ENCODE peak calls at places on chromosomes 16 and 17, in seven cellular contexts. Y, V, A, Z, K, B and W are unnamed samples.

GRCh38 chr16:86794216-86794864 is 216.0 kb downstream of the FOXL1 start:
- DNase-seq in V (peak), A (no peak), Z (no peak), K (no peak), Y (no peak), B (no peak), W (no peak)

GRCh38 chr16:10895053-10895946 is 18.3 kb downstream of the CIITA start:
- DNase-seq in B (no peak), Z (peak), Y (peak), K (peak), A (no peak), V (peak), W (peak)

GRCh38 chr16:48158296-48158695 is 2.5 kb upstream of the ABCC12 start:
- DNase-seq in Z (no peak), B (no peak), Y (no peak), A (no peak), V (peak), K (peak), W (peak)

GRCh38 chr17:305090-305976 is 47.3 kb downstream of the RPH3AL start:
- DNase-seq in A (no peak), B (no peak), K (no peak), Z (peak), V (no peak), Y (no peak), W (no peak)

GRCh38 chr16:1831537-1832075 is 4.6 kb downstream of the FAHD1 start:
- DNase-seq in K (no peak), B (no peak), Y (no peak), V (no peak), A (no peak), Z (no peak), W (no peak)

GRCh38 chr17:17691468-17692263 is 10.4 kb downstream of the RAI1 start:
- DNase-seq in Y (peak), K (no peak), A (no peak), Z (no peak), V (no peak), B (no peak), W (peak)

GRCh38 chr16:1416521-1416941 is 2.0 kb upstream of the UNKL start:
- DNase-seq in Z (no peak), Y (no peak), K (no peak), B (no peak), A (no peak), V (no peak), W (no peak)

GRCh38 chr17:40086150-40087044 is 14.0 kb downstream of the NR1D1 start:
- DNase-seq in K (peak), V (no peak), Z (peak), A (peak), B (peak), Y (peak), W (peak)

GRCh38 chr17:76597156-76598003 is 11.7 kb upstream of the ST6GALNAC2 start:
- DNase-seq in B (no peak), K (no peak), Z (no peak), Y (no peak), V (no peak), A (no peak), W (no peak)

GRCh38 chr17:51630101-51630671 is 369.8 kb downstream of the UTP18 start:
- DNase-seq in A (no peak), V (no peak), B (no peak), Y (no peak), K (no peak), Z (no peak), W (no peak)

GRCh38 chr17:56471661-56472060 is 121.8 kb upstream of the NOG start:
- DNase-seq in K (no peak), B (no peak), Y (no peak), A (no peak), Z (no peak), V (peak), W (peak)

GRCh38 chr17:34301986-34302385 is 16.4 kb downstream of the CCL11 start:
- DNase-seq in Y (no peak), Z (no peak), A (peak), K (peak), B (no peak), V (no peak), W (no peak)

GRCh38 chr16:87963400-87963799 is 12.2 kb downstream of the BANP start:
- DNase-seq in Y (no peak), V (peak), Z (no peak), B (peak), A (no peak), K (peak), W (peak)

GRCh38 chr16:84166796-84167695 is 19.8 kb downstream of the TAF1C start:
- DNase-seq in K (no peak), B (no peak), A (no peak), Y (no peak), Z (no peak), V (no peak), W (no peak)

GRCh38 chr17:16888413-16889087 is 83.4 kb downstream of the TNFRSF13B start:
- DNase-seq in Z (no peak), K (no peak), Y (no peak), V (no peak), A (peak), B (no peak), W (no peak)

GRCh38 chr17:40099627-40100418 is 566 bp downstream of the NR1D1 start:
- DNase-seq in A (no peak), B (no peak), Z (no peak), K (no peak), V (no peak), Y (no peak), W (no peak)

GRCh38 chr17:2042355-2042929 is 620 bp downstream of the OVCA2 start:
- DNase-seq in K (peak), B (no peak), Y (no peak), V (no peak), A (no peak), Z (no peak), W (no peak)

GRCh38 chr16:56316545-56316944 is 108.8 kb downstream of the AMFR start:
- DNase-seq in A (no peak), Y (no peak), Z (no peak), V (no peak), B (no peak), K (no peak), W (no peak)

GRCh38 chr17:17824119-17824779 is 12.5 kb downstream of the SREBF1 start:
- DNase-seq in B (no peak), K (no peak), Y (peak), A (no peak), V (no peak), Z (no peak), W (no peak)

GRCh38 chr17:14211778-14212177 is 24.9 kb downstream of the CDRT15 start:
- DNase-seq in V (no peak), Y (no peak), K (peak), Z (no peak), A (no peak), B (peak), W (peak)

GRCh38 chr16:12173121-12173520 is 196.6 kb downstream of the SNX29 start:
- DNase-seq in A (no peak), V (no peak), K (no peak), B (no peak), Y (no peak), Z (no peak), W (no peak)

GRCh38 chr17:59607061-59607460 is 12.6 kb upstream of the CLTC start:
- DNase-seq in Y (no peak), Z (no peak), B (no peak), K (no peak), A (no peak), V (no peak), W (no peak)
- TF ChIP-seq CTCF in Y (no peak), Z (no peak), B (no peak), K (no peak), A (no peak), V (no peak), W (no peak)

GRCh38 chr16:28491080-28491969 is 549 bp downstream of the CLN3 start:
- DNase-seq in K (peak), Y (peak), B (no peak), Z (peak), A (no peak), V (no peak), W (peak)
- TF ChIP-seq CTCF in K (peak), Y (peak), B (no peak), Z (peak), A (peak), V (peak), W (peak)

GRCh38 chr16:68997564-68997963 is 107.9 kb upstream of the HAS3 start:
- DNase-seq in K (no peak), Y (no peak), Z (no peak), A (no peak), V (no peak), B (no peak), W (no peak)

GRCh38 chr16:68993885-68994284 is 111.6 kb upstream of the HAS3 start:
- DNase-seq in B (no peak), V (peak), A (no peak), Z (no peak), Y (no peak), K (peak), W (peak)

GRCh38 chr16:68994324-68994723 is 111.1 kb upstream of the HAS3 start:
- DNase-seq in K (no peak), A (no peak), Y (no peak), B (no peak), Z (no peak), V (no peak), W (no peak)

GRCh38 chr16:68993421-68993820 is 112.0 kb upstream of the HAS3 start:
- DNase-seq in Z (no peak), K (peak), V (no peak), Y (no peak), A (no peak), B (no peak), W (no peak)

GRCh38 chr16:68995011-68995504 is 110.4 kb upstream of the HAS3 start:
- DNase-seq in K (peak), A (no peak), B (no peak), Z (no peak), Y (no peak), V (peak), W (no peak)
- TF ChIP-seq CTCF in K (peak), A (peak), B (no peak), Z (peak), Y (peak), V (peak), W (peak)

GRCh38 chr16:51759329-51759728 is 608.3 kb upstream of the SALL1 start:
- DNase-seq in Y (no peak), V (no peak), B (no peak), A (no peak), K (no peak), Z (no peak), W (no peak)

GRCh38 chr16:51757921-51758479 is 606.9 kb upstream of the SALL1 start:
- DNase-seq in K (no peak), Y (no peak), V (no peak), Z (no peak), B (no peak), A (no peak), W (no peak)

GRCh38 chr16:51755039-51755501 is 604.0 kb upstream of the SALL1 start:
- DNase-seq in Z (no peak), Y (no peak), K (no peak), B (no peak), A (no peak), V (no peak), W (no peak)

GRCh38 chr16:51757124-51757470 is 606.0 kb upstream of the SALL1 start:
- DNase-seq in V (no peak), K (no peak), Z (no peak), Y (no peak), B (no peak), A (no peak), W (no peak)

DNA sequence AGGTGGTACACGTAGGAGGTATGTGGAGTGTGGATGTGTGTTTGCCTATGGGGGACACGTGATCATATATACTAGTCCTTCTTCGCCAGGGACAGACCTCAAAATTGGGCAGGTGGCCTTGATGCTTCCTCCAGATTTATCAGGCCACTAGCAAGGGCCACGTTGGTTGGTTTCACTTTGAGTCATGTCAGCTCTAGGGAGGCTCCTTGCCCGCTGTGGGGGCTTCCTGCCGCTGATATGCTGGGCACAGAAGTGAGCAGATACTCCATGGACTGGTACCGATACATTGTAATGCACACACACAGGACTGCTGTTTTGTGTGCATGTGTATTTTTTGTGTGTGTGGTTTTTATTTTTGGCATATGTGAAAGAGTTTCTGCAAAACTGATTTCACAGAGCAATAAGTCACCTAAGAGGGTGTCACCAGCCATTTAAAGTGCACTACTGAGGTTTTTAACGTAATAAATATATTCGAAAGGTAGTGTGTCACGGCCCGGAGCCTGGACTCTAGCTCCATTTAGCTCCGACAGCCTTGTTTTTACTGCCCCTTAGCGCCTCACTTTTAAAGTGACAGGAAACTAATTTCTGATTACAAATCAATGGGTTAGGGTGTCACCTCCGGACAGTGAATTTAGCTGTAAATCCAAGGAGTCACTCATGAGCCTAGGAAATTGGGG is 605.5 kb upstream of the SALL1 start:
- DNase-seq in B (no peak), Y (no peak), K (no peak), V (no peak), Z (no peak), A (no peak), W (no peak)
- TF ChIP-seq CTCF in B (no peak), Y (no peak), K (no peak), V (no peak), Z (no peak), A (no peak), W (no peak)

GRCh38 chr17:44385287-44386181 is 3.9 kb downstream of the ITGA2B start:
- DNase-seq in Y (peak), B (peak), A (no peak), V (peak), Z (peak), K (peak), W (peak)
- TF ChIP-seq CTCF in Y (no peak), B (no peak), A (peak), V (no peak), Z (no peak), K (peak), W (peak)